ENCODE peak calls at places on chromosomes 16 and 17, in eight cellular contexts. One of them, this sample, is unnamed.

GRCh38 chr17:79925242-79925957 is 86.2 kb upstream of the CBX4 start:
- DNase-seq in SHP77: peak
- DNase-seq in A172: peak
- DNase-seq in C1 segment of cervical spinal cord: peak
- DNase-seq in NCI-H345: no peak
- DNase-seq in cardiac fibroblast: no peak
- DNase-seq in upper lobe of left lung: peak
- DNase-seq in fibroblast of the conjunctiva: no peak
- DNase-seq in this sample: no peak

GRCh38 chr16:79712273-79712672 is 111.7 kb upstream of the MAF start:
- DNase-seq in SHP77: no peak
- DNase-seq in A172: no peak
- DNase-seq in NCI-H345: no peak
- DNase-seq in C1 segment of cervical spinal cord: no peak
- DNase-seq in fibroblast of the conjunctiva: no peak
- DNase-seq in upper lobe of left lung: no peak
- DNase-seq in cardiac fibroblast: no peak
- DNase-seq in this sample: no peak

GRCh38 chr17:28053044-28053670 is 10.7 kb downstream of the NLK start:
- DNase-seq in NCI-H345: no peak
- DNase-seq in SHP77: no peak
- DNase-seq in A172: no peak
- DNase-seq in cardiac fibroblast: no peak
- DNase-seq in fibroblast of the conjunctiva: no peak
- DNase-seq in upper lobe of left lung: no peak
- DNase-seq in C1 segment of cervical spinal cord: no peak
- DNase-seq in this sample: no peak

GRCh38 chr16:47884131-47884725 is 271.6 kb downstream of the ABCC12 start:
- DNase-seq in SHP77: no peak
- DNase-seq in C1 segment of cervical spinal cord: no peak
- DNase-seq in cardiac fibroblast: no peak
- DNase-seq in upper lobe of left lung: no peak
- DNase-seq in NCI-H345: no peak
- DNase-seq in fibroblast of the conjunctiva: no peak
- DNase-seq in A172: no peak
- DNase-seq in this sample: no peak

GRCh38 chr16:85308585-85309540 is 196.6 kb upstream of the CIBAR2 start:
- DNase-seq in fibroblast of the conjunctiva: no peak
- DNase-seq in cardiac fibroblast: no peak
- DNase-seq in SHP77: no peak
- DNase-seq in C1 segment of cervical spinal cord: no peak
- DNase-seq in NCI-H345: no peak
- DNase-seq in A172: no peak
- DNase-seq in upper lobe of left lung: no peak
- DNase-seq in this sample: no peak

GRCh38 chr17:74380086-74380958 is 13.0 kb downstream of the GPR142 start:
- DNase-seq in upper lobe of left lung: no peak
- DNase-seq in A172: peak
- DNase-seq in cardiac fibroblast: no peak
- DNase-seq in SHP77: no peak
- DNase-seq in NCI-H345: no peak
- DNase-seq in fibroblast of the conjunctiva: no peak
- DNase-seq in C1 segment of cervical spinal cord: no peak
- DNase-seq in this sample: no peak

GRCh38 chr16:55660776-55661175 is 5.0 kb downstream of the SLC6A2 start:
- DNase-seq in upper lobe of left lung: no peak
- DNase-seq in NCI-H345: no peak
- DNase-seq in fibroblast of the conjunctiva: no peak
- DNase-seq in cardiac fibroblast: no peak
- DNase-seq in SHP77: no peak
- DNase-seq in C1 segment of cervical spinal cord: no peak
- DNase-seq in A172: no peak
- DNase-seq in this sample: no peak

GRCh38 chr17:61425682-61426481 is 26.2 kb downstream of the TBX2 start:
- DNase-seq in C1 segment of cervical spinal cord: no peak
- DNase-seq in upper lobe of left lung: no peak
- DNase-seq in A172: peak
- DNase-seq in SHP77: no peak
- DNase-seq in fibroblast of the conjunctiva: no peak
- DNase-seq in NCI-H345: no peak
- DNase-seq in cardiac fibroblast: no peak
- DNase-seq in this sample: peak

GRCh38 chr17:81295678-81296381 is 723 bp upstream of the SLC38A10 start:
- DNase-seq in upper lobe of left lung: no peak
- DNase-seq in SHP77: peak
- DNase-seq in fibroblast of the conjunctiva: no peak
- DNase-seq in cardiac fibroblast: peak
- DNase-seq in C1 segment of cervical spinal cord: no peak
- DNase-seq in A172: peak
- DNase-seq in NCI-H345: peak
- DNase-seq in this sample: no peak

GRCh38 chr17:71260366-71260765 is 860.5 kb upstream of the SOX9 start:
- DNase-seq in A172: peak
- DNase-seq in NCI-H345: no peak
- DNase-seq in upper lobe of left lung: no peak
- DNase-seq in fibroblast of the conjunctiva: no peak
- DNase-seq in SHP77: no peak
- DNase-seq in cardiac fibroblast: peak
- DNase-seq in C1 segment of cervical spinal cord: no peak
- DNase-seq in this sample: no peak

GRCh38 chr16:19068237-19068815 is 912 bp downstream of the COQ7 start:
- DNase-seq in A172: no peak
- DNase-seq in C1 segment of cervical spinal cord: no peak
- DNase-seq in cardiac fibroblast: no peak
- DNase-seq in fibroblast of the conjunctiva: no peak
- DNase-seq in upper lobe of left lung: no peak
- DNase-seq in SHP77: no peak
- DNase-seq in NCI-H345: no peak
- DNase-seq in this sample: peak

GRCh38 chr17:65933290-65933689 is 258.6 kb downstream of the CEP112 start:
- DNase-seq in NCI-H345: no peak
- DNase-seq in fibroblast of the conjunctiva: no peak
- DNase-seq in SHP77: no peak
- DNase-seq in A172: no peak
- DNase-seq in cardiac fibroblast: no peak
- DNase-seq in upper lobe of left lung: no peak
- DNase-seq in C1 segment of cervical spinal cord: no peak
- DNase-seq in this sample: no peak

GRCh38 chr16:56108724-56109123 is 82.6 kb upstream of the GNAO1 start:
- DNase-seq in A172: no peak
- DNase-seq in upper lobe of left lung: no peak
- DNase-seq in cardiac fibroblast: no peak
- DNase-seq in NCI-H345: no peak
- DNase-seq in C1 segment of cervical spinal cord: no peak
- DNase-seq in SHP77: no peak
- DNase-seq in fibroblast of the conjunctiva: no peak
- DNase-seq in this sample: peak

GRCh38 chr17:77869041-77869595 is 89.4 kb upstream of the TNRC6C start:
- DNase-seq in fibroblast of the conjunctiva: no peak
- DNase-seq in upper lobe of left lung: no peak
- DNase-seq in SHP77: no peak
- DNase-seq in NCI-H345: no peak
- DNase-seq in A172: no peak
- DNase-seq in C1 segment of cervical spinal cord: no peak
- DNase-seq in cardiac fibroblast: no peak
- DNase-seq in this sample: no peak

GRCh38 chr16:57023541-57024249 is 34.3 kb downstream of the NLRC5 start:
- DNase-seq in NCI-H345: no peak
- DNase-seq in cardiac fibroblast: no peak
- DNase-seq in SHP77: no peak
- DNase-seq in upper lobe of left lung: no peak
- DNase-seq in C1 segment of cervical spinal cord: no peak
- DNase-seq in fibroblast of the conjunctiva: no peak
- DNase-seq in A172: no peak
- DNase-seq in this sample: no peak

GRCh38 chr17:40726919-40727318 is 23.4 kb upstream of the KRT24 start:
- DNase-seq in NCI-H345: no peak
- DNase-seq in cardiac fibroblast: peak
- DNase-seq in upper lobe of left lung: no peak
- DNase-seq in fibroblast of the conjunctiva: peak
- DNase-seq in C1 segment of cervical spinal cord: no peak
- DNase-seq in A172: no peak
- DNase-seq in SHP77: no peak
- DNase-seq in this sample: no peak

GRCh38 chr17:9177212-9177611 is 155.9 kb downstream of the NTN1 start:
- DNase-seq in cardiac fibroblast: no peak
- DNase-seq in NCI-H345: no peak
- DNase-seq in C1 segment of cervical spinal cord: no peak
- DNase-seq in upper lobe of left lung: no peak
- DNase-seq in A172: no peak
- DNase-seq in fibroblast of the conjunctiva: no peak
- DNase-seq in SHP77: no peak
- DNase-seq in this sample: no peak

GRCh38 chr17:5769936-5770335 is 185.6 kb upstream of the NLRP1 start:
- DNase-seq in cardiac fibroblast: no peak
- DNase-seq in C1 segment of cervical spinal cord: no peak
- DNase-seq in A172: no peak
- DNase-seq in fibroblast of the conjunctiva: no peak
- DNase-seq in NCI-H345: peak
- DNase-seq in SHP77: no peak
- DNase-seq in upper lobe of left lung: no peak
- DNase-seq in this sample: peak

GRCh38 chr17:76893623-76894358 is 25.6 kb downstream of the MGAT5B start:
- DNase-seq in NCI-H345: peak
- DNase-seq in C1 segment of cervical spinal cord: no peak
- DNase-seq in cardiac fibroblast: no peak
- DNase-seq in fibroblast of the conjunctiva: no peak
- DNase-seq in upper lobe of left lung: no peak
- DNase-seq in A172: no peak
- DNase-seq in SHP77: no peak
- DNase-seq in this sample: no peak

GRCh38 chr16:87201052-87201451 is 116.1 kb downstream of the C16orf95 start:
- DNase-seq in upper lobe of left lung: no peak
- DNase-seq in NCI-H345: no peak
- DNase-seq in A172: peak
- DNase-seq in SHP77: no peak
- DNase-seq in C1 segment of cervical spinal cord: no peak
- DNase-seq in cardiac fibroblast: peak
- DNase-seq in fibroblast of the conjunctiva: peak
- DNase-seq in this sample: no peak

GRCh38 chr17:83076930-83077329 is 2.5 kb upstream of the METRNL start:
- DNase-seq in cardiac fibroblast: no peak
- DNase-seq in NCI-H345: peak
- DNase-seq in A172: no peak
- DNase-seq in SHP77: no peak
- DNase-seq in fibroblast of the conjunctiva: no peak
- DNase-seq in upper lobe of left lung: peak
- DNase-seq in C1 segment of cervical spinal cord: no peak
- DNase-seq in this sample: no peak

GRCh38 chr16:22192261-22193133 is 13.6 kb upstream of the EEF2K start:
- DNase-seq in upper lobe of left lung: no peak
- DNase-seq in SHP77: peak
- DNase-seq in fibroblast of the conjunctiva: peak
- DNase-seq in C1 segment of cervical spinal cord: peak
- DNase-seq in cardiac fibroblast: peak
- DNase-seq in NCI-H345: no peak
- DNase-seq in A172: no peak
- DNase-seq in this sample: peak

GRCh38 chr16:57616241-57616640 is 12.2 kb upstream of the ADGRG1 start:
- DNase-seq in NCI-H345: no peak
- DNase-seq in upper lobe of left lung: no peak
- DNase-seq in A172: no peak
- DNase-seq in SHP77: no peak
- DNase-seq in cardiac fibroblast: no peak
- DNase-seq in C1 segment of cervical spinal cord: no peak
- DNase-seq in fibroblast of the conjunctiva: no peak
- DNase-seq in this sample: no peak

GRCh38 chr17:41519501-41520224 is 973 bp upstream of the KRT15 start:
- DNase-seq in A172: peak
- DNase-seq in cardiac fibroblast: no peak
- DNase-seq in fibroblast of the conjunctiva: no peak
- DNase-seq in NCI-H345: peak
- DNase-seq in SHP77: no peak
- DNase-seq in upper lobe of left lung: no peak
- DNase-seq in C1 segment of cervical spinal cord: no peak
- DNase-seq in this sample: no peak

GRCh38 chr16:590165-590874 is 454 bp downstream of the RAB40C start:
- DNase-seq in C1 segment of cervical spinal cord: no peak
- DNase-seq in SHP77: no peak
- DNase-seq in A172: no peak
- DNase-seq in cardiac fibroblast: peak
- DNase-seq in upper lobe of left lung: no peak
- DNase-seq in fibroblast of the conjunctiva: no peak
- DNase-seq in NCI-H345: no peak
- DNase-seq in this sample: peak

GRCh38 chr17:740240-741055 is 8.1 kb downstream of the TLCD3A start:
- DNase-seq in cardiac fibroblast: no peak
- DNase-seq in fibroblast of the conjunctiva: no peak
- DNase-seq in NCI-H345: no peak
- DNase-seq in A172: no peak
- DNase-seq in upper lobe of left lung: no peak
- DNase-seq in SHP77: no peak
- DNase-seq in C1 segment of cervical spinal cord: no peak
- DNase-seq in this sample: no peak

GRCh38 chr17:79558573-79558900 is 52.3 kb downstream of the RBFOX3 start:
- DNase-seq in SHP77: no peak
- DNase-seq in upper lobe of left lung: peak
- DNase-seq in NCI-H345: no peak
- DNase-seq in cardiac fibroblast: no peak
- DNase-seq in A172: no peak
- DNase-seq in fibroblast of the conjunctiva: no peak
- DNase-seq in C1 segment of cervical spinal cord: no peak
- DNase-seq in this sample: no peak

GRCh38 chr16:31488630-31489564 is 6.0 kb downstream of the SLC5A2 start:
- DNase-seq in A172: no peak
- DNase-seq in cardiac fibroblast: no peak
- DNase-seq in SHP77: no peak
- DNase-seq in NCI-H345: no peak
- DNase-seq in C1 segment of cervical spinal cord: no peak
- DNase-seq in fibroblast of the conjunctiva: no peak
- DNase-seq in upper lobe of left lung: peak
- DNase-seq in this sample: no peak

GRCh38 chr16:4535627-4536108 is 2.9 kb downstream of the CDIP1 start:
- DNase-seq in A172: no peak
- DNase-seq in SHP77: no peak
- DNase-seq in cardiac fibroblast: no peak
- DNase-seq in C1 segment of cervical spinal cord: no peak
- DNase-seq in NCI-H345: no peak
- DNase-seq in fibroblast of the conjunctiva: no peak
- DNase-seq in upper lobe of left lung: no peak
- DNase-seq in this sample: no peak

GRCh38 chr17:71633391-71633849 is 487.4 kb upstream of the SOX9 start:
- DNase-seq in upper lobe of left lung: no peak
- DNase-seq in A172: peak
- DNase-seq in C1 segment of cervical spinal cord: no peak
- DNase-seq in fibroblast of the conjunctiva: peak
- DNase-seq in NCI-H345: no peak
- DNase-seq in SHP77: no peak
- DNase-seq in cardiac fibroblast: peak
- DNase-seq in this sample: no peak

GRCh38 chr17:49191917-49192741 is 18.2 kb downstream of the GNGT2 start:
- DNase-seq in fibroblast of the conjunctiva: peak
- DNase-seq in SHP77: peak
- DNase-seq in cardiac fibroblast: peak
- DNase-seq in C1 segment of cervical spinal cord: peak
- DNase-seq in A172: peak
- DNase-seq in NCI-H345: peak
- DNase-seq in upper lobe of left lung: peak
- DNase-seq in this sample: peak

GRCh38 chr16:54282923-54283734 is 3.5 kb downstream of the IRX3 start:
- DNase-seq in cardiac fibroblast: no peak
- DNase-seq in C1 segment of cervical spinal cord: no peak
- DNase-seq in NCI-H345: no peak
- DNase-seq in SHP77: no peak
- DNase-seq in A172: no peak
- DNase-seq in upper lobe of left lung: peak
- DNase-seq in fibroblast of the conjunctiva: no peak
- DNase-seq in this sample: no peak

GRCh38 chr16:84229421-84229820 is 10.4 kb downstream of the KCNG4 start:
- DNase-seq in NCI-H345: no peak
- DNase-seq in cardiac fibroblast: no peak
- DNase-seq in C1 segment of cervical spinal cord: no peak
- DNase-seq in A172: no peak
- DNase-seq in SHP77: no peak
- DNase-seq in upper lobe of left lung: peak
- DNase-seq in fibroblast of the conjunctiva: no peak
- DNase-seq in this sample: no peak

GRCh38 chr16:16867994-16868393 is 489.1 kb downstream of the NPIPA7 start:
- DNase-seq in cardiac fibroblast: no peak
- DNase-seq in fibroblast of the conjunctiva: no peak
- DNase-seq in upper lobe of left lung: no peak
- DNase-seq in C1 segment of cervical spinal cord: no peak
- DNase-seq in NCI-H345: no peak
- DNase-seq in SHP77: no peak
- DNase-seq in A172: no peak
- DNase-seq in this sample: no peak

This sample was measured in retina.